ENCODE peak calls at places on chromosomes 7 and 10, in five cellular contexts. One of them, this sample, is unnamed.

GRCh38 chr7:135441791-135442190 is 68.1 kb downstream of the CNOT4 start:
- DNase-seq in GM12865: no peak
- DNase-seq in AG09309: no peak
- DNase-seq in H7: no peak
- DNase-seq in stimulated activated CD4-positive, alpha-beta T cell treated with anti-CD3 and anti-CD28 coated beads, Interleukin-4, amount 100 ng/mL, for 4 hours: no peak
- DNase-seq in this sample: no peak

GRCh38 chr7:28406192-28406591 is 6.1 kb upstream of the CREB5 start:
- DNase-seq in H7: peak; percentile 61
- DNase-seq in GM12865: no peak
- DNase-seq in AG09309: no peak
- DNase-seq in stimulated activated CD4-positive, alpha-beta T cell treated with anti-CD3 and anti-CD28 coated beads, Interleukin-4, amount 100 ng/mL, for 4 hours: no peak
- DNase-seq in this sample: no peak

GRCh38 chr10:100341953-100342626 is 4.9 kb upstream of the SCD start:
- DNase-seq in stimulated activated CD4-positive, alpha-beta T cell treated with anti-CD3 and anti-CD28 coated beads, Interleukin-4, amount 100 ng/mL, for 4 hours: peak; percentile 20
- DNase-seq in AG09309: no peak
- DNase-seq in GM12865: peak; percentile 61
- DNase-seq in H7: peak; percentile 84
- DNase-seq in this sample: peak; percentile 70

GRCh38 chr7:30655096-30655970 is 26.9 kb downstream of the CRHR2 start:
- DNase-seq in GM12865: no peak
- DNase-seq in H7: no peak
- DNase-seq in AG09309: no peak
- DNase-seq in stimulated activated CD4-positive, alpha-beta T cell treated with anti-CD3 and anti-CD28 coated beads, Interleukin-4, amount 100 ng/mL, for 4 hours: no peak
- DNase-seq in this sample: no peak

GRCh38 chr7:114502454-114503254 is 88.0 kb downstream of the FOXP2 start:
- DNase-seq in AG09309: no peak
- DNase-seq in H7: no peak
- DNase-seq in stimulated activated CD4-positive, alpha-beta T cell treated with anti-CD3 and anti-CD28 coated beads, Interleukin-4, amount 100 ng/mL, for 4 hours: no peak
- DNase-seq in GM12865: no peak
- DNase-seq in this sample: no peak

GRCh38 chr10:25522946-25523608 is 348.3 kb downstream of the GPR158 start:
- DNase-seq in stimulated activated CD4-positive, alpha-beta T cell treated with anti-CD3 and anti-CD28 coated beads, Interleukin-4, amount 100 ng/mL, for 4 hours: no peak
- DNase-seq in GM12865: no peak
- DNase-seq in H7: peak; percentile 55
- DNase-seq in AG09309: no peak
- DNase-seq in this sample: no peak

GRCh38 chr10:13930123-13930522 is 343.4 kb downstream of the PRPF18 start:
- DNase-seq in H7: no peak
- DNase-seq in stimulated activated CD4-positive, alpha-beta T cell treated with anti-CD3 and anti-CD28 coated beads, Interleukin-4, amount 100 ng/mL, for 4 hours: no peak
- DNase-seq in GM12865: no peak
- DNase-seq in AG09309: no peak
- DNase-seq in this sample: no peak

GRCh38 chr10:114102253-114102652 is 58.6 kb downstream of the ADRB1 start:
- DNase-seq in GM12865: no peak
- DNase-seq in stimulated activated CD4-positive, alpha-beta T cell treated with anti-CD3 and anti-CD28 coated beads, Interleukin-4, amount 100 ng/mL, for 4 hours: no peak
- DNase-seq in H7: no peak
- DNase-seq in AG09309: no peak
- DNase-seq in this sample: no peak

GRCh38 chr10:128180843-128181242 is 54.6 kb upstream of the MKI67 start:
- DNase-seq in H7: no peak
- DNase-seq in stimulated activated CD4-positive, alpha-beta T cell treated with anti-CD3 and anti-CD28 coated beads, Interleukin-4, amount 100 ng/mL, for 4 hours: no peak
- DNase-seq in GM12865: no peak
- DNase-seq in AG09309: no peak
- DNase-seq in this sample: no peak

GRCh38 chr7:20113423-20114027 is 103.7 kb downstream of the MACC1 start:
- DNase-seq in GM12865: peak; percentile 56
- DNase-seq in stimulated activated CD4-positive, alpha-beta T cell treated with anti-CD3 and anti-CD28 coated beads, Interleukin-4, amount 100 ng/mL, for 4 hours: no peak
- DNase-seq in H7: no peak
- DNase-seq in AG09309: no peak
- DNase-seq in this sample: no peak

This sample was measured in brain pericyte.